ENCODE peak calls at places on chromosomes 12 and 14, in ten cellular contexts. A is cardiac muscle cell; P is GM23248; S is HCT116; X is CD8-positive, alpha-beta memory T cell; E is testis; F is A549; V is adrenal gland; Z is stomach; N is lower lobe of right lung. L is an unnamed sample.
A peak's percentile ranks its signal among the peaks of the same experiment; 100 is the strongest.

GRCh38 chr14:56686416-56686815 is 106.8 kb downstream of the TMEM260 start:
- DNase-seq in A (peak; percentile 22), P (no peak), S (no peak), X (no peak), E (no peak), F (no peak), V (no peak), Z (peak; percentile 41), N (no peak), L (peak; percentile 79)

GRCh38 chr14:72921396-72921795 is 4.9 kb upstream of the DCAF4 start:
- DNase-seq in A (no peak), P (peak; percentile 39), S (no peak), X (no peak), E (no peak), F (no peak), V (no peak), Z (no peak), N (no peak), L (no peak)

GRCh38 chr14:22099942-22100763 is 426.5 kb upstream of the OR4E1 start:
- DNase-seq in A (peak; percentile 88), P (peak; percentile 60), S (peak; percentile 61), X (peak; percentile 54), E (peak; percentile 84), F (peak; percentile 81), V (peak; percentile 17), Z (peak; percentile 58), N (no peak), L (peak; percentile 85)

GRCh38 chr14:34982421-34983147 is at the start of gene SRP54:
- DNase-seq in A (peak; percentile 99), P (peak; percentile 99), S (peak; percentile 97), X (peak; percentile 100), E (peak; percentile 99), F (peak; percentile 99), V (peak; percentile 99), Z (peak; percentile 99), N (peak; percentile 99), L (peak; percentile 100)

GRCh38 chr12:128727999-128728398 is 95.8 kb downstream of the SLC15A4 start:
- DNase-seq in A (no peak), P (no peak), S (no peak), X (no peak), E (no peak), F (peak; percentile 62), V (no peak), Z (no peak), N (no peak), L (no peak)

GRCh38 chr12:126196263-126196662 is 1131.0 kb downstream of the AACS start:
- DNase-seq in A (no peak), P (no peak), S (no peak), X (no peak), E (no peak), F (no peak), V (no peak), Z (no peak), N (no peak), L (no peak)

GRCh38 chr14:56874375-56874774 is 64.1 kb upstream of the OTX2 start:
- DNase-seq in A (peak; percentile 48), P (peak; percentile 2), S (peak; percentile 26), X (no peak), E (peak; percentile 35), F (peak; percentile 39), V (peak; percentile 6), Z (peak; percentile 66), N (no peak), L (no peak)

GRCh38 chr12:3533703-3534386 is 42.8 kb downstream of the PRMT8 start:
- DNase-seq in A (peak; percentile 95), P (peak; percentile 29), S (no peak), X (no peak), E (peak; percentile 82), F (no peak), V (no peak), Z (peak; percentile 38), N (no peak), L (peak; percentile 91)

GRCh38 chr14:51073751-51074150 is 21.2 kb downstream of the TRIM9 start:
- DNase-seq in A (no peak), P (no peak), S (no peak), X (no peak), E (no peak), F (no peak), V (no peak), Z (no peak), N (no peak), L (no peak)
- H3K4me1 ChIP-seq in A (no peaks in the 10 kb centered on the region), P (peaks cover 6% of the 10 kb centered on the region), S (no peaks in the 10 kb centered on the region), X (no peaks in the 10 kb centered on the region), E (peaks cover 5% of the 10 kb centered on the region), F (peaks cover 35% of the 10 kb centered on the region), V (peaks cover 3% of the 10 kb centered on the region), Z (no peaks in the 10 kb centered on the region), N (no peaks in the 10 kb centered on the region), L (no peaks in the 10 kb centered on the region)

GRCh38 chr12:45273717-45274271 is 57.9 kb downstream of the ANO6 start:
- DNase-seq in A (peak; percentile 40), P (peak; percentile 96), S (peak; percentile 90), X (no peak), E (peak; percentile 47), F (peak; percentile 91), V (peak; percentile 74), Z (no peak), N (no peak), L (no peak)

GRCh38 chr12:45263587-45263986 is 47.7 kb downstream of the ANO6 start:
- DNase-seq in A (peak; percentile 46), P (no peak), S (no peak), X (no peak), E (no peak), F (no peak), V (no peak), Z (no peak), N (no peak), L (no peak)

GRCh38 chr12:45269407-45269741 is 53.5 kb downstream of the ANO6 start:
- DNase-seq in A (no peak), P (no peak), S (no peak), X (no peak), E (no peak), F (no peak), V (no peak), Z (no peak), N (no peak), L (no peak)

DNA sequence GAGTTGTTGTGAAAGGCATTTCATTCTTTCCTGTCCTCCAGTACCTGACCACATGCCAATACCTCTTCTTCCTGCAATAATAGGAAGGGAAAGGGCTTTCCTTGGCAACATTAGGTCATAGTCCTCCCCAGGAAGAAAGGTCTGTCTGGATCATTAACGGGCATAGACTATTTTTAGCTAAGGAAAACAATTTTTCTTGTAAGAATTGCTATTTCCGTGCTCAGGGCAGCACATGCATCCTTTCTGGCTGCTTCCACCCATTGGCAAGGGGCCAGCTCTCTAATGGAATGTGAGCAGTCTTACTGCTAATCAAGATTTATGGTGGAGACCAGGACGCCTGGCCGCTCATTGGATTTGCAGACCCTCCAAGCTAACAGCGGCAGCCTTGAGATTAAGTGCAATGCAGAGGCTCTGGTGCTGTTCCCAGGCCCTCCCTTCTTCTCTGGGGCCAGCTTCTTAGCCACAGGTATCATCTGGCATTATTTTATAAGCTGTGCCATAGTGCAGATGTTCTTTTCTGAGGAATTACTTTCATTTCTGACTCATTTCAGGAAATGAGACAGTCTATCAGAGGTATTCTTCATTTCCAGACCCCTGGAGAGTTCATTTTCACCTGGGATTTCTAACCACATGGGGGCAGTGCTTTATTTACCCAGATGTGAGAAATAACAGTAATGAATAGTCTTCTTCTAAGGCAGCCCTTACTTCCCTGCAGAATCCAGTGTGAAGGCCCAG is 52.9 kb downstream of the ANO6 start:
- DNase-seq in A (peak; percentile 89), P (peak; percentile 82), S (peak; percentile 56), X (no peak), E (peak; percentile 72), F (peak; percentile 64), V (peak; percentile 83), Z (peak; percentile 76), N (peak; percentile 68), L (peak; percentile 79)
- H3K4me3 ChIP-seq in A (no peak overlapping the region), P (peak overlapping the region; percentile 23), S (peak overlapping the region; percentile 19), X (no peak overlapping the region), E (no peak overlapping the region), F (no peak overlapping the region), V (no peak overlapping the region), Z (no peak overlapping the region), N (no peak overlapping the region), L (no peak overlapping the region)

GRCh38 chr14:100434033-100434601 is 111.0 kb downstream of the SLC25A47 start:
- DNase-seq in A (no peak), P (no peak), S (no peak), X (no peak), E (no peak), F (no peak), V (no peak), Z (no peak), N (no peak), L (no peak)

GRCh38 chr14:100432652-100433427 is 109.7 kb downstream of the SLC25A47 start:
- DNase-seq in A (no peak), P (no peak), S (no peak), X (no peak), E (no peak), F (no peak), V (no peak), Z (no peak), N (no peak), L (no peak)

GRCh38 chr14:100434911-100435455 is 111.8 kb downstream of the SLC25A47 start:
- DNase-seq in A (no peak), P (no peak), S (no peak), X (no peak), E (no peak), F (no peak), V (no peak), Z (no peak), N (no peak), L (no peak)

GRCh38 chr14:100435459-100435858 is 112.3 kb downstream of the SLC25A47 start:
- DNase-seq in A (no peak), P (no peak), S (no peak), X (no peak), E (no peak), F (no peak), V (no peak), Z (no peak), N (no peak), L (no peak)

DNA sequence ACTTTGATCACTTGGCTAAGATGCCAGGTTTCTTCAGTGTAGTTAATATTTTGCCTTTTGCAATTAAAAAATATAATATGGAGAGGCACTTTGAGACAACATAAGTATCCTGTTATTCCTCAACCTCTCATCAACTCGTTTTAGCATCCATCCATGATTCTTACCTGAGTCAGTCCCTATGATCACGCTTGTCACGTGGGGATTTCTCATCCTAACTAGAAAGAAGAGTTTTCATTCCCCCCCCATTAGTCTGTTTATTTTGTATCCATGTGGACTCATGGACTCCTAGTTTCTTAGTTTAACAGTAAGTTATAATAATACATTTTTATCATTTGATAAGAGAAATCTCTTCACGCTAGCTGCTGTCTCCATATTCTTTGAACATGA is 110.3 kb downstream of the SLC25A47 start:
- DNase-seq in A (no peak), P (peak; percentile 36), S (no peak), X (no peak), E (no peak), F (no peak), V (no peak), Z (no peak), N (no peak), L (no peak)
- H3K4me1 ChIP-seq in A (no peaks in the 10 kb centered on the region), P (peaks cover 12% of the 10 kb centered on the region), S (peaks cover 13% of the 10 kb centered on the region), X (no peaks in the 10 kb centered on the region), E (no peaks in the 10 kb centered on the region), F (peaks cover 29% of the 10 kb centered on the region), V (peaks cover 17% of the 10 kb centered on the region), Z (peaks cover 22% of the 10 kb centered on the region), N (peaks cover 23% of the 10 kb centered on the region), L (no peaks in the 10 kb centered on the region)

GRCh38 chr12:24081581-24081980 is 132.1 kb upstream of the SOX5 start:
- DNase-seq in A (no peak), P (no peak), S (no peak), X (no peak), E (no peak), F (no peak), V (no peak), Z (no peak), N (no peak), L (no peak)

GRCh38 chr12:24084800-24085199 is 135.3 kb upstream of the SOX5 start:
- DNase-seq in A (no peak), P (no peak), S (no peak), X (no peak), E (no peak), F (no peak), V (no peak), Z (no peak), N (no peak), L (no peak)

GRCh38 chr12:24083787-24084186 is 134.3 kb upstream of the SOX5 start:
- DNase-seq in A (no peak), P (no peak), S (no peak), X (no peak), E (no peak), F (no peak), V (no peak), Z (no peak), N (no peak), L (no peak)

GRCh38 chr12:24088751-24089150 is 139.3 kb upstream of the SOX5 start:
- DNase-seq in A (no peak), P (no peak), S (no peak), X (no peak), E (no peak), F (no peak), V (no peak), Z (no peak), N (no peak), L (no peak)

DNA sequence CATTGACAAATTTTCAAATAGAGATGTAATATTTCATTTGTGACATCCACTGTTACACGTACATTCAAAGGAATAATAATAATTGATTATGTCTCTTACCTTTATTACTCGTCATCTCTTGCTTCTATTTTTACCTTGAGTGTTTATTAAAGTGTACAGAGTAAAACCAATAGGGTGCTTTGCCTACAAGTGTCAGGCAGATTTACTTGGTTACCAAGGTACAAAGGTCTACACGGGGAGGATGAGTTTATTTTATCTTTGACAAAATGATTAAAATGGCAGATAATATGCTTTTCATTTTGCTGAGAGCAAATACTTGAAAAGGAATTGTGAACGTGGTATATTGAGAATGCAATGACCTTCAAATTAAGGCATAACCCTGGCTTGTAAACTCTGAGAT is 137.8 kb upstream of the SOX5 start:
- DNase-seq in A (no peak), P (no peak), S (no peak), X (no peak), E (no peak), F (no peak), V (no peak), Z (no peak), N (no peak), L (no peak)
- H3K4me3 ChIP-seq in A (no peak overlapping the region), P (no peak overlapping the region), S (no peak overlapping the region), X (no peak overlapping the region), E (no peak overlapping the region), F (no peak overlapping the region), V (no peak overlapping the region), Z (no peak overlapping the region), N (no peak overlapping the region), L (no peak overlapping the region)